ENCODE peak calls at places on chromosomes 16 and 17, in ten cellular contexts. J is fibroblast of the aortic adventitia; M is CD8-positive, alpha-beta T cell; Q is transverse colon; H is endodermal cell; T is CD4-positive, alpha-beta T cell; Z is HL-60; V is GM12864; D is AG10803; R is GM20000. W is an unnamed sample.
A peak's percentile ranks its signal among the peaks of the same experiment; 100 is the strongest.

GRCh38 chr16:78669994-78670393 is 570.5 kb downstream of the WWOX start:
- DNase-seq in J (peak; percentile 63), M (no peak), Q (no peak), H (no peak), T (no peak), Z (no peak), V (no peak), D (peak; percentile 38), R (no peak), W (no peak)

GRCh38 chr16:70159355-70160348 is 13.9 kb upstream of the CLEC18C start:
- DNase-seq in J (no peak), M (no peak), Q (no peak), H (no peak), T (no peak), Z (peak; percentile 2), V (no peak), D (no peak), R (peak; percentile 9), W (no peak)

GRCh38 chr16:46996391-46996790 is 22.9 kb upstream of the DNAJA2 start:
- DNase-seq in J (peak; percentile 11), M (no peak), Q (no peak), H (peak; percentile 65), T (no peak), Z (no peak), V (no peak), D (no peak), R (peak; percentile 75), W (no peak)

GRCh38 chr16:74903882-74904678 is 80.8 kb downstream of the WDR59 start:
- DNase-seq in J (no peak), M (no peak), Q (no peak), H (no peak), T (no peak), Z (no peak), V (no peak), D (no peak), R (no peak), W (no peak)

GRCh38 chr16:53678756-53679334 is 24.8 kb downstream of the RPGRIP1L start:
- DNase-seq in J (no peak), M (no peak), Q (no peak), H (no peak), T (no peak), Z (no peak), V (no peak), D (no peak), R (no peak), W (no peak)

GRCh38 chr17:47967607-47968252 is 3.2 kb upstream of the CDK5RAP3 start:
- DNase-seq in J (peak; percentile 87), M (no peak), Q (peak; percentile 60), H (peak; percentile 48), T (no peak), Z (no peak), V (no peak), D (peak; percentile 78), R (no peak), W (peak; percentile 84)

GRCh38 chr16:69363281-69363717 is 11.7 kb upstream of the TMED6 start:
- DNase-seq in J (no peak), M (no peak), Q (no peak), H (no peak), T (no peak), Z (no peak), V (no peak), D (no peak), R (no peak), W (no peak)

GRCh38 chr17:28343491-28343932 is 8.0 kb downstream of the TNFAIP1 start:
- DNase-seq in J (no peak), M (no peak), Q (no peak), H (no peak), T (no peak), Z (no peak), V (no peak), D (no peak), R (no peak), W (no peak)

GRCh38 chr17:56320443-56320842 is 167.2 kb downstream of the ANKFN1 start:
- DNase-seq in J (peak; percentile 4), M (no peak), Q (no peak), H (peak; percentile 79), T (no peak), Z (no peak), V (no peak), D (no peak), R (no peak), W (no peak)

GRCh38 chr17:49846938-49847712 is 744 bp downstream of the TAC4 start:
- DNase-seq in J (no peak), M (no peak), Q (no peak), H (peak; percentile 73), T (no peak), Z (no peak), V (no peak), D (no peak), R (no peak), W (no peak)

GRCh38 chr17:49849711-49850610 is 2.1 kb upstream of the TAC4 start:
- DNase-seq in J (no peak), M (no peak), Q (no peak), H (no peak), T (no peak), Z (no peak), V (no peak), D (no peak), R (no peak), W (no peak)

GRCh38 chr17:49845210-49845782 is 2.6 kb downstream of the TAC4 start:
- DNase-seq in J (peak; percentile 22), M (no peak), Q (no peak), H (no peak), T (no peak), Z (no peak), V (no peak), D (no peak), R (no peak), W (no peak)

GRCh38 chr17:49848739-49849138 is 870 bp upstream of the TAC4 start:
- DNase-seq in J (no peak), M (no peak), Q (no peak), H (no peak), T (no peak), Z (no peak), V (no peak), D (no peak), R (no peak), W (no peak)

DNA sequence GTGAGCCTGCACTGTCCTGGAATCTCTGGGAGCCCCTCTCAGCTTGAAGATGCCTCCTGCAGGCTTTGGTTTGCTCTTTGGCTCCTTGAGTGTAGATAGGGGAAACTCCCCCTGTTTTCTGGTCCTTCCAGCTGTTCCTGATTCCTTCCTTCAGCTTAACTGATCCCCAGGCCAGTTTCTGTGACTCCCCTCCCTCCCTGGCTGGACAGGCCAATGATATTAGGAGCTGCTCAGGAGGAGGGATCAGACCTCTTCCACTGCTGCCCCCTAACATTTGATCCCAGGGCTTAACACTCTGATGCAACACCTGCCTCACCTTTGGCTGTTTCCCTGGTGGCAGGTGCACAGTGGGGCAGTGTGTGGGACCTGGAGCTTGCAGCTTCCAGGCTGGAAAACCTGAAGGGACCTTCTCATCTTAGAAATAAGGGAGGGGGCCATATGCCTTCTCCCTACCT is at the start of gene TAC4:
- DNase-seq in J (no peak), M (no peak), Q (no peak), H (no peak), T (no peak), Z (no peak), V (no peak), D (no peak), R (no peak), W (no peak)
- TF ChIP-seq CTCF in J (no peak), M (no peak), Q (no peak), H (peak; percentile 31), T (no peak), Z (no peak), V (no peak), D (no peak), R (no peak), W (no peak)

GRCh38 chr17:71677444-71677843 is 443.4 kb upstream of the SOX9 start:
- DNase-seq in J (no peak), M (no peak), Q (no peak), H (no peak), T (no peak), Z (no peak), V (no peak), D (no peak), R (no peak), W (no peak)
- TF ChIP-seq CTCF in J (no peak), M (no peak), Q (no peak), H (no peak), T (no peak), Z (no peak), V (no peak), D (no peak), R (no peak), W (no peak)

GRCh38 chr17:42675984-42676423 is 790 bp downstream of the PLEKHH3 start:
- DNase-seq in J (peak; percentile 41), M (no peak), Q (peak; percentile 77), H (no peak), T (no peak), Z (no peak), V (no peak), D (peak; percentile 45), R (peak; percentile 51), W (peak; percentile 75)

GRCh38 chr17:42673266-42673884 is 3.4 kb downstream of the PLEKHH3 start:
- DNase-seq in J (no peak), M (no peak), Q (no peak), H (no peak), T (no peak), Z (no peak), V (no peak), D (no peak), R (no peak), W (no peak)

GRCh38 chr17:42675348-42675983 is 1.3 kb downstream of the PLEKHH3 start:
- DNase-seq in J (no peak), M (no peak), Q (peak; percentile 44), H (no peak), T (no peak), Z (no peak), V (no peak), D (no peak), R (no peak), W (no peak)

GRCh38 chr17:42674755-42675347 is 1.9 kb downstream of the PLEKHH3 start:
- DNase-seq in J (no peak), M (no peak), Q (peak; percentile 32), H (peak; percentile 93), T (no peak), Z (no peak), V (no peak), D (no peak), R (no peak), W (no peak)

GRCh38 chr17:42673885-42674754 is 2.7 kb downstream of the PLEKHH3 start:
- DNase-seq in J (peak; percentile 64), M (peak; percentile 33), Q (peak; percentile 66), H (peak; percentile 93), T (no peak), Z (no peak), V (no peak), D (peak; percentile 56), R (peak; percentile 86), W (peak; percentile 38)
- TF ChIP-seq CTCF in J (peak; percentile 67), M (peak; percentile 53), Q (peak; percentile 34), H (peak; percentile 87), T (peak; percentile 52), Z (peak; percentile 33), V (peak; percentile 82), D (peak; percentile 56), R (peak; percentile 57), W (peak; percentile 63)

DNA sequence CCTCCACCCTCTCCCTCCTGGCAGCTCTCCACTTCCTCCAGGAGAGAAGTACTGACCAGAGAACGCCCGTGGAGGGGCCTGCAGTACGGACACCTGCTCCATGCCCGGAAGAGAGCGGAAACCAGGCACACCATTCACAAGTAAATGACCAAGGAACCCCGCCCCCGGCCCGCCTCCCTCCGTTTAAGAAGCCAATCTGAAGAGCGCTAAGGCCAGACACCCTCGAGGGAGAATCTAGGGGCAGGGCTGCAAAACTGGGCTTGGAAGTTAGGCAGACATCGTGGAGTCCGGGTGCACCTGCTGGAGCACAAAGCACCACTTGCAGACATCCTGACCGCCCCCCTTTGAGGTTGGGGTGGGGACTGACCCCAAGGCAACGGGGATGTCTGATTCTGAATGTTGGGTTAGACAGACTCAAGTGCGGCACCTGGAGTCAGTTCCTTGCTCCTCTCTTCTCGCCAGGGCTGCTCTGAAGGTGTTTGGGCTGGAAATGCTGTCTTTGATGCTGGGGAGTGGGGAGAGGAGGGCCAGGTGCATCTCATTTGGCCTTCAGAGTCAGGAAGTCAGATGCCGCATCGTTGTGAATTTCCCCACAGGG is 964 bp upstream of the FAAP100 start:
- DNase-seq in J (peak; percentile 77), M (peak; percentile 71), Q (peak; percentile 82), H (peak; percentile 98), T (peak; percentile 58), Z (peak; percentile 89), V (peak; percentile 73), D (peak; percentile 74), R (peak; percentile 91), W (peak; percentile 70)
- TF ChIP-seq CTCF in J (peak; percentile 19), M (no peak), Q (no peak), H (peak; percentile 30), T (peak; percentile 0), Z (no peak), V (peak; percentile 38), D (no peak), R (no peak), W (no peak)

W was measured in foreskin fibroblast.